ENCODE peak calls at places on chromosomes 2 and 18, in eight cellular contexts. H, Z, V, T, U, O, N and S are unnamed samples.

GRCh38 chr2:236538242-236538641 is 31.4 kb upstream of the ACKR3 start:
- DNase-seq in U (no peak), V (no peak), H (no peak), N (no peak), T (no peak), O (no peak), Z (no peak), S (no peak)

GRCh38 chr18:58038063-58038462 is 6.0 kb upstream of the NEDD4L start:
- DNase-seq in H (no peak), U (no peak), T (no peak), N (no peak), Z (no peak), V (no peak), O (no peak), S (no peak)

GRCh38 chr2:72718906-72719305 is 106.9 kb downstream of the EXOC6B start:
- DNase-seq in U (no peak), N (peak; percentile 42), H (no peak), Z (no peak), T (no peak), O (no peak), V (no peak), S (peak; percentile 1)

GRCh38 chr2:98514879-98515570 is 70.4 kb downstream of the INPP4A start:
- DNase-seq in H (no peak), Z (no peak), T (peak; percentile 17), N (peak; percentile 65), V (no peak), U (no peak), O (no peak), S (peak; percentile 71)

GRCh38 chr2:64766841-64767669 is 113.3 kb upstream of the SERTAD2 start:
- DNase-seq in N (peak; percentile 64), Z (no peak), T (no peak), V (no peak), U (no peak), H (no peak), O (no peak), S (peak; percentile 76)

GRCh38 chr2:120238728-120239487 is 13.7 kb upstream of the RALB start:
- DNase-seq in N (peak; percentile 84), Z (peak; percentile 63), V (no peak), U (peak; percentile 84), O (peak; percentile 89), T (peak; percentile 87), H (no peak), S (peak; percentile 58)

GRCh38 chr18:48934708-48935432 is 15.9 kb downstream of the SMAD7 start:
- DNase-seq in U (peak; percentile 55), Z (peak; percentile 83), H (no peak), O (peak; percentile 65), V (no peak), N (peak; percentile 31), T (no peak), S (no peak)

GRCh38 chr2:31688282-31688681 is 107.5 kb upstream of the SRD5A2 start:
- DNase-seq in O (no peak), H (no peak), N (peak; percentile 9), V (no peak), Z (no peak), U (no peak), T (peak; percentile 46), S (no peak)

GRCh38 chr18:75073654-75074053 is 135.3 kb downstream of the PTGR3 start:
- DNase-seq in Z (no peak), U (no peak), O (no peak), T (no peak), H (no peak), V (no peak), N (no peak), S (no peak)

GRCh38 chr2:27489118-27489497 is 435 bp downstream of the IFT172 start:
- DNase-seq in Z (no peak), N (peak; percentile 26), U (no peak), H (no peak), V (no peak), T (peak; percentile 46), O (no peak), S (peak; percentile 40)

GRCh38 chr2:136048886-136049832 is 63.7 kb upstream of the DARS1 start:
- DNase-seq in Z (no peak), U (no peak), O (no peak), H (no peak), N (no peak), V (no peak), T (no peak), S (no peak)

GRCh38 chr2:119289093-119289492 is 65.5 kb downstream of the STEAP3 start:
- DNase-seq in O (no peak), Z (no peak), H (no peak), U (no peak), T (no peak), N (peak; percentile 68), V (no peak), S (no peak)

GRCh38 chr2:232623768-232624553 is 9.4 kb upstream of the EFHD1 start:
- DNase-seq in Z (no peak), V (no peak), N (no peak), H (no peak), T (no peak), O (no peak), U (no peak), S (no peak)

GRCh38 chr2:71122917-71123316 is 7.1 kb downstream of the MCEE start:
- DNase-seq in Z (no peak), N (peak; percentile 24), O (no peak), H (no peak), T (no peak), U (no peak), V (no peak), S (no peak)

GRCh38 chr2:145960479-145961163 is 1440.7 kb upstream of the ZEB2 start:
- DNase-seq in T (no peak), O (no peak), V (no peak), Z (no peak), H (no peak), U (no peak), N (no peak), S (no peak)
- H3K4me1 ChIP-seq in T (no peaks in the 10 kb centered on the region), O (no peaks in the 10 kb centered on the region), V (no peaks in the 10 kb centered on the region), Z (no peaks in the 10 kb centered on the region), H (no peaks in the 10 kb centered on the region), U (no peaks in the 10 kb centered on the region), N (no peaks in the 10 kb centered on the region), S (peaks cover 19% of the 10 kb centered on the region)

GRCh38 chr2:217568289-217568985 is 434.4 kb downstream of the TNS1 start:
- DNase-seq in N (no peak), U (no peak), Z (no peak), V (no peak), H (no peak), T (no peak), O (no peak), S (peak; percentile 74)

GRCh38 chr2:217563565-217563964 is 439.2 kb downstream of the TNS1 start:
- DNase-seq in H (no peak), N (no peak), O (no peak), T (no peak), Z (no peak), V (no peak), U (no peak), S (no peak)

GRCh38 chr2:217559084-217559483 is 443.7 kb downstream of the TNS1 start:
- DNase-seq in Z (no peak), T (no peak), H (no peak), U (no peak), N (no peak), V (no peak), O (no peak), S (no peak)

DNA sequence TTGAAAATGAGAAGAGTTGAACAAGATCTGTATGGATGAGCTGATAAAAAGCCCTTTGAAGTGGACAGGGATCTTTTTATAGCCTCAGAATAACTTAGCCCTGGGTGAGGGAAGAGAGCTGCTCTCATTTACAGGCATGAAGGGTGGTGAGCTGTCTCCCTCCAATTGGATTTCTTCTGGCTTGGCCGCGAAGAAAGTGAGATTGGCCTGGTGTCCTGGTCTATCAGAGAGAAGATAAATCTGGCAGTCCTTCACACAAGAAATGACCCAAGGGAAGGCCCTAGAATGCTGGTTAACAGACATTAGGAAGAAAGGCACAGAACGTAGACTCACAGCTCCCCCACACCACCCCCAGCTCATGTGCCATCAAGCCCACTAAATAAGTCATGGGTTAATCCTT is 439.7 kb downstream of the TNS1 start:
- DNase-seq in V (no peak), T (no peak), Z (no peak), H (no peak), U (no peak), O (no peak), N (no peak), S (no peak)
- H3K4me3 ChIP-seq in V (no peak overlapping the region), T (no peak overlapping the region), Z (no peak overlapping the region), H (no peak overlapping the region), U (no peak overlapping the region), O (no peak overlapping the region), N (no peak overlapping the region), S (no peak overlapping the region)

GRCh38 chr2:45008296-45009129 is 739 bp downstream of the SIX2 start:
- DNase-seq in N (no peak), T (no peak), H (no peak), U (no peak), Z (peak; percentile 35), O (no peak), V (no peak), S (no peak)
- H3K9me3 ChIP-seq in N (no peaks in the 10 kb centered on the region), T (no peaks in the 10 kb centered on the region), H (no peaks in the 10 kb centered on the region), U (no peaks in the 10 kb centered on the region), Z (no peaks in the 10 kb centered on the region), O (no peaks in the 10 kb centered on the region), V (no peaks in the 10 kb centered on the region), S (no peaks in the 10 kb centered on the region)

DNA sequence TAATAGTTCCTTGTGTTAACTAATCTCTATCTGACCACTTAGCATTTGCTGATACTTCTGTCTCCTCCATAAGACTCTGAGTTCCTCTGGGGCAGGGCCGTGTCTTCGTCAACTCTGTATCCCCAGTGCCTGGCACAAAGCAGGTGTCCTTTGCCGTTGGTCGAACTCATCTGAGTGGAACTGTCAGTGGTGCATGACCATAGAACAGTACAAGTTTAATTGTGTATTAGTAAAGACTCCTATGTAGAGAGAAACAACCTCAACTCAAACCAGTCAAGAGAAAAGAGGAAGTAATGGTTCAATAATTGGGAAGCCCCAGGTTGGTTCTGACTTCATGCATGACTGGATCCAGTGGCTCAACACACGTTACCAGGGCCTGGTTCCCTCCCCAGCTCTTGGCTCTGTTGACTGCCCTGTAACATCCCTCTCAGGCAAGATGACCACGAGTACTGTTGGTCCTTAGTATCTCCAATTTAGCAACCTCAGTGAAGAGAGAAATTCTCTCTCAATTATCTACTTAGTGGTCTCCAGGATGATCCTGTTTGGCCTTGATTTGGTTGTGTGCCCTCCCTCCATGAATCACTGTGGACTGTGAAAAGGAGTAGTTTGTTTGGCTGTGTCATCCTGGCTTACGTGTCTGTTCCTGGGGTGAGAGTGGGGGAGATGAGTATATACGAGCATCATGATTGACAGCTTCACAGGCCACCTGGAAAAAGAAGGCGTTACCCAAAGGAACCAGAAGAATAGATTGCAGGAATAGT is 58.5 kb upstream of the MSH6 start:
- DNase-seq in U (no peak), V (no peak), Z (no peak), N (no peak), T (peak; percentile 18), O (peak; percentile 10), H (no peak), S (no peak)
- H3K4me1 ChIP-seq in U (no peaks in the 10 kb centered on the region), V (no peaks in the 10 kb centered on the region), Z (no peaks in the 10 kb centered on the region), N (no peaks in the 10 kb centered on the region), T (no peaks in the 10 kb centered on the region), O (no peaks in the 10 kb centered on the region), H (no peaks in the 10 kb centered on the region), S (peaks cover 3% of the 10 kb centered on the region)